ENCODE peak calls at places on chromosomes 7 and 10, in four cellular contexts. Z is heart right ventricle, I is endodermal cell, T is testis. R is an unnamed sample. For H3K4me1, the result is how much of the 10 kb centered on the place peaks cover.

GRCh38 chr10:119973261-119973660 is 80.7 kb downstream of the SEC23IP start:
- DNase-seq in Z (no peak), T (peak), I (no peak), R (peak)

GRCh38 chr10:126391162-126391880 is 3.0 kb upstream of the ADAM12 start:
- DNase-seq in Z (no peak), I (no peak), T (no peak), R (no peak)

GRCh38 chr7:66669088-66669487 is 40.4 kb downstream of the KCTD7 start:
- DNase-seq in T (peak), I (no peak), Z (no peak), R (no peak)

GRCh38 chr7:2525931-2526630 is 6.5 kb downstream of the LFNG start:
- DNase-seq in T (no peak), Z (no peak), I (peak), R (no peak)

GRCh38 chr7:117238937-117239336 is 83.9 kb downstream of the WNT2 start:
- DNase-seq in I (no peak), Z (no peak), T (no peak), R (no peak)

GRCh38 chr7:33807779-33808482 is 97.4 kb upstream of the BMPER start:
- DNase-seq in I (peak), T (peak), Z (no peak), R (peak)

GRCh38 chr7:149248777-149249176 is 9.3 kb downstream of the ZNF212 start:
- DNase-seq in I (no peak), Z (no peak), T (no peak), R (no peak)

GRCh38 chr10:46077616-46078268 is 31.7 kb upstream of the MSMB start:
- DNase-seq in I (no peak), Z (no peak), T (no peak), R (no peak)

GRCh38 chr10:21626457-21627161 is 92.6 kb downstream of the MLLT10 start:
- DNase-seq in Z (no peak), T (no peak), I (no peak), R (no peak)

GRCh38 chr10:88091490-88092061 is 228.2 kb downstream of the PTEN start:
- DNase-seq in Z (no peak), T (no peak), I (no peak), R (no peak)

GRCh38 chr10:132799856-132800255 is 13.9 kb upstream of the NKX6-2 start:
- DNase-seq in Z (no peak), I (no peak), T (no peak), R (no peak)

GRCh38 chr10:109956454-109957091 is 33.3 kb upstream of the XPNPEP1 start:
- DNase-seq in Z (no peak), T (peak), I (peak), R (peak)

GRCh38 chr10:112471878-112472487 is 25.0 kb downstream of the VTI1A start:
- DNase-seq in Z (no peak), T (no peak), I (peak), R (peak)

GRCh38 chr10:86400705-86401587 is 34.4 kb upstream of the GRID1 start:
- DNase-seq in Z (no peak), I (peak), T (peak), R (no peak)

GRCh38 chr7:34675749-34676374 is 17.8 kb downstream of the NPSR1 start:
- DNase-seq in I (peak), T (peak), Z (no peak), R (peak)

GRCh38 chr7:30232366-30232765 is 52.0 kb upstream of the ZNRF2 start:
- DNase-seq in I (no peak), T (no peak), Z (no peak), R (no peak)

GRCh38 chr10:103555321-103555649 is 61.8 kb downstream of the NEURL1 start:
- DNase-seq in T (no peak), I (no peak), Z (no peak), R (no peak)

GRCh38 chr7:18958627-18959026 is 158.8 kb downstream of the TWIST1 start:
- DNase-seq in I (no peak), Z (no peak), T (no peak), R (no peak)

GRCh38 chr7:127913686-127914085 is 117.6 kb downstream of the LRRC4 start:
- DNase-seq in I (no peak), Z (no peak), T (no peak), R (no peak)

GRCh38 chr10:637221-637620 is 52.2 kb downstream of the DIP2C start:
- DNase-seq in T (no peak), Z (no peak), I (no peak), R (no peak)

GRCh38 chr7:67105382-67105781 is 108.7 kb downstream of the TYW1 start:
- DNase-seq in T (no peak), Z (no peak), I (no peak), R (no peak)

GRCh38 chr7:154953006-154953684 is 49.8 kb downstream of the PAXIP1 start:
- DNase-seq in I (peak), T (peak), Z (peak), R (no peak)

GRCh38 chr10:50990568-50991495 is 83.5 kb upstream of the PRKG1 start:
- DNase-seq in Z (peak), T (peak), I (peak), R (no peak)

GRCh38 chr7:111159426-111159825 is 68.5 kb downstream of the LRRN3 start:
- DNase-seq in T (no peak), Z (no peak), I (no peak), R (no peak)

DNA sequence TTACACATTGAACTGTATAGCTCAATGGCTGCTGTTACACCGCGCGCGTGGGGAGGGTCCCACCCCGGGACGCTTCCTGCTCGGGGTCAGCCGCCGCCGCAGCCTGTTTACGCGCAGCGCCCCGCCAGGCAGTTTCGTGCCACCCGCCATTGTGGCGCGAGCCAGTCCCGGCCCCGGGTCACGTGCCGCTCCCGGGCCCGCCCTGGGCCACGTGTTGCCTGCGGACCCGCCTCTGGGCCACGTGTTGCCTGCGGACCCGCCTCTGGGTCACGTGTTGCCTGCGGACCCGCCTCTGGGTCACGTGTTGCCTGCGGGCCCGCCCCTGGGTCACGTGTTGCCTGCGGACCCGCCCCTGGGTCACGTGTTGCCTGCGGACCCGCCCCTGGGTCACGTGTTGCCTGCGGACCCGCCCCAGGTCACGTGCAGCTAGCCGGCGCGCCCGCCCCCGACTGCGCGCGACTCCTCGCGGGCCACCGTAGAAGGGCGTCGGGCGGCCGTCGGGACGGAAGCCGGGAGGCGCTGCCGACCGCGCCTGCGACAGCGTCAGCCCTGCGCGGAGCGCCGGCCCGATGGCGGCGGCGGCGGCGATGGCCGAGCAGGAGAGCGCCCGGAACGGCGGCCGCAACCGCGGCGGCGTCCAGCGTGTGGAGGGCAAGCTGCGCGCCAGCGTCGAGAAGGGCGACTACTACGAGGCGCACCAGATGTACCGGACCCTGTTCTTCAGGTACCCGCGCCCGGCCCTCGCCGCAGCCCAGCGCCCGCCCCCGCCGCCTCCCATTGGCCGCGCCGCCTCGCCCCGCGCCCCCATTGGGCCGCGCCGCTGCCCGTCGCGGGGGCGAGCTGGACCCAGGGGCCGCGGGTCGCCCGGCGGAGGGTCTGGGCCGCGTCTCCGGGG is at the start of gene GET4:
- DNase-seq in I (peak), Z (peak), T (peak), R (peak)
- TF ChIP-seq CTCF in I (peak), Z (peak), T (peak), R (peak)

DNA sequence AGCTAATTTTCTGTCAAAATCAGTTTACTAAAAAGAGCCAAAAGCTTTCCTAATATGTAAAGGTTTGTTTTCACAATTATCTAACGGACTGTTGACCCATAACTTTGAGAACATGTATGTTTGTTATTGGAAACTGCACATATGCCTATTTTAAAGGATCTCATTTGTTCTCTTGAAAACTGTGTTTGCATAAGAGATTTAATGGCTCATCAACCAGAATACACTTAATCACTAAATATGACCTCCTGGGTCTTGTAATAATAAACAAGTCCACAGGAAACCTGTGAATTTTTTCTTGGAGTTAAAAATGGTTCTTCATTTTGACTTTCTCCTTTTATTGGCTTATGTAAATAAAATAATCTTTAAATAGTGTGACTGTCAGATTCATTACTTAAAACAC is 48.3 kb upstream of the STEAP1B start:
- DNase-seq in I (no peak), Z (no peak), T (no peak), R (no peak)
- H3K4me1 ChIP-seq in I (under half), Z (under half), T (under half), R (under half)

DNA sequence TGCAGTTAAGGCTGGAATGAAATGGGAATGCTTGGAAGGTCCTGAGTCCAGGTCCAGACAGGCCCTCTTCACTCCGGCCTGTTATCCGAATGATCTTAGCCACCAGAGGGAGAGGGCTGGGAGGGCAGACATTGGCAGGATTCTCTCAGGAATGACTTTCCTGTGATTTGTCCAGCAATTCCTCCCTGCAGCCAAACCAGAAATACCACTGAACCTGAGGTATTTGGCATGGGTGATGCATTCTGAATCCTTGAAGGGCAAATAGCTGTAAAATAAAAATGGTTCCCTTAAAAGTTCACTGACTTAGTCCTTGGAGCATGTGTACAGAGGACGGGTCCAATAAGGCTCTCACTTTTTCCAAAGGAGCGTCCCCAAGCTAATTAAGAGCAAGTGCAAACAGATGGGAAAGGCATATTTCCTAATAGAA is 77.5 kb upstream of the HABP2 start:
- DNase-seq in Z (no peak), I (no peak), T (no peak), R (no peak)
- TF ChIP-seq CTCF in Z (no peak), I (peak), T (no peak), R (no peak)

GRCh38 chr10:61832866-61833481 is 68.5 kb upstream of the ARID5B start:
- DNase-seq in Z (no peak), I (no peak), T (peak), R (no peak)

GRCh38 chr10:61836233-61836887 is 65.1 kb upstream of the ARID5B start:
- DNase-seq in I (no peak), Z (no peak), T (peak), R (no peak)

GRCh38 chr10:61835909-61836232 is 65.6 kb upstream of the ARID5B start:
- DNase-seq in I (no peak), Z (no peak), T (no peak), R (no peak)

GRCh38 chr10:61835069-61835908 is 66.2 kb upstream of the ARID5B start:
- DNase-seq in I (peak), Z (peak), T (no peak), R (peak)

GRCh38 chr10:61834519-61834918 is 67.0 kb upstream of the ARID5B start:
- DNase-seq in T (no peak), Z (no peak), I (no peak), R (no peak)
- H3K4me1 ChIP-seq in T (under half), Z (under half), I (under half), R (half or more)